ENCODE peak calls at places on chromosome 14, in eight cellular contexts. S, V, D, G, I, R, X and Q are unnamed samples.

GRCh38 chr14:31568671-31569070 is 7.5 kb downstream of the NUBPL start:
- DNase-seq in G (no peak), S (no peak), V (no peak), I (no peak), R (no peak), D (no peak), X (no peak), Q (no peak)

GRCh38 chr14:36293824-36294223 is 26.6 kb downstream of the MBIP start:
- DNase-seq in X (no peak), R (no peak), V (no peak), I (no peak), S (no peak), G (no peak), D (no peak), Q (no peak)

GRCh38 chr14:52951730-52952481 is 1.1 kb upstream of the FERMT2 start:
- DNase-seq in X (no peak), G (peak; percentile 59), D (peak; percentile 18), I (peak; percentile 55), V (no peak), R (no peak), S (no peak), Q (peak; percentile 65)

GRCh38 chr14:68811161-68811560 is 18.3 kb upstream of the ZFP36L1 start:
- DNase-seq in V (no peak), D (no peak), R (no peak), S (no peak), I (no peak), G (no peak), X (no peak), Q (no peak)

GRCh38 chr14:102479777-102480176 is 29.8 kb downstream of the ANKRD9 start:
- DNase-seq in I (peak; percentile 76), G (no peak), V (no peak), S (no peak), D (peak; percentile 65), X (no peak), R (no peak), Q (no peak)

GRCh38 chr14:29569194-29569593 is 358.5 kb downstream of the PRKD1 start:
- DNase-seq in S (no peak), V (no peak), X (no peak), D (no peak), R (no peak), G (no peak), I (no peak), Q (no peak)

GRCh38 chr14:73526036-73526984 is 10.6 kb upstream of the ACOT1 start:
- DNase-seq in S (no peak), X (no peak), G (no peak), R (no peak), D (no peak), I (no peak), V (no peak), Q (peak; percentile 16)

GRCh38 chr14:68564236-68564825 is 228.5 kb downstream of the ZFP36L1 start:
- DNase-seq in G (no peak), R (no peak), S (no peak), D (no peak), X (no peak), I (no peak), V (no peak), Q (no peak)

GRCh38 chr14:100721568-100721967 is 5.1 kb upstream of the DLK1 start:
- DNase-seq in S (no peak), X (no peak), G (no peak), I (no peak), D (no peak), R (no peak), V (no peak), Q (no peak)

GRCh38 chr14:97719931-97720330 is 922.7 kb downstream of the VRK1 start:
- DNase-seq in V (no peak), R (no peak), D (no peak), S (no peak), I (no peak), X (no peak), G (no peak), Q (no peak)

GRCh38 chr14:72463291-72463866 is 430.5 kb downstream of the DPF3 start:
- DNase-seq in D (no peak), V (no peak), I (no peak), S (no peak), G (peak; percentile 76), R (no peak), X (no peak), Q (no peak)

GRCh38 chr14:78530078-78530477 is 359.9 kb downstream of the NRXN3 start:
- DNase-seq in I (no peak), X (no peak), G (peak; percentile 7), S (no peak), D (no peak), R (no peak), V (peak; percentile 32), Q (peak; percentile 9)

GRCh38 chr14:25516838-25517237 is 466.9 kb upstream of the STXBP6 start:
- DNase-seq in D (no peak), S (no peak), G (no peak), R (no peak), I (peak; percentile 45), V (no peak), X (no peak), Q (no peak)

GRCh38 chr14:104968153-104968527 is 10.0 kb downstream of the AHNAK2 start:
- DNase-seq in R (no peak), S (no peak), I (no peak), V (no peak), D (peak; percentile 65), X (no peak), G (no peak), Q (no peak)

GRCh38 chr14:90521930-90522483 is 125.2 kb downstream of the CALM1 start:
- DNase-seq in I (no peak), G (no peak), S (no peak), R (no peak), V (no peak), D (no peak), X (no peak), Q (no peak)

GRCh38 chr14:105067140-105067968 is 2.1 kb upstream of the GPR132 start:
- DNase-seq in D (no peak), V (no peak), S (no peak), I (no peak), R (no peak), G (peak; percentile 36), X (peak; percentile 24), Q (no peak)

GRCh38 chr14:69694730-69695663 is 71.9 kb upstream of the SRSF5 start:
- DNase-seq in G (no peak), V (no peak), R (no peak), D (no peak), X (no peak), S (no peak), I (no peak), Q (no peak)

GRCh38 chr14:70094106-70094505 is 94.6 kb downstream of the SLC8A3 start:
- DNase-seq in I (no peak), S (no peak), V (no peak), X (no peak), D (no peak), G (no peak), R (no peak), Q (no peak)

GRCh38 chr14:24162083-24162482 is 1.0 kb downstream of the IRF9 start:
- DNase-seq in G (no peak), R (no peak), S (no peak), D (no peak), V (no peak), I (no peak), X (no peak), Q (no peak)

GRCh38 chr14:101823511-101824120 is 62.1 kb downstream of the PPP2R5C start:
- DNase-seq in G (no peak), D (peak; percentile 60), R (no peak), X (no peak), S (no peak), V (peak; percentile 76), I (no peak), Q (no peak)

GRCh38 chr14:101191882-101192660 is 288.5 kb upstream of the RTL1 start:
- DNase-seq in R (no peak), G (no peak), I (no peak), D (no peak), S (no peak), X (no peak), V (no peak), Q (no peak)

GRCh38 chr14:52998376-52999010 is 47.6 kb upstream of the FERMT2 start:
- DNase-seq in G (no peak), V (no peak), I (no peak), S (no peak), D (no peak), X (no peak), R (no peak), Q (no peak)